ENCODE peak calls at places on chromosomes 11 and 22, in four cellular contexts. Y, B, P and Z are unnamed samples.

GRCh38 chr22:35103756-35104155 is 37.8 kb downstream of the ISX start:
- DNase-seq in Y (no peak), B (no peak), P (no peak), Z (no peak)

GRCh38 chr11:44982496-44983062 is 31.9 kb upstream of the TP53I11 start:
- DNase-seq in Y (no peak), B (no peak), P (no peak), Z (no peak)

GRCh38 chr11:68659158-68659921 is 25.0 kb upstream of the GAL start:
- DNase-seq in Y (peak; percentile 33), B (peak; percentile 55), P (no peak), Z (peak; percentile 30)

GRCh38 chr11:12056112-12056511 is 47.7 kb upstream of the DKK3 start:
- DNase-seq in Y (no peak), B (no peak), P (no peak), Z (no peak)

GRCh38 chr11:132051704-132052103 is 681.3 kb downstream of the NTM start:
- DNase-seq in Y (no peak), B (no peak), P (no peak), Z (no peak)

GRCh38 chr22:28939394-28939793 is 56.0 kb downstream of the ZNRF3 start:
- DNase-seq in Y (no peak), B (no peak), P (no peak), Z (no peak)

GRCh38 chr22:30127749-30128166 is 47.5 kb downstream of the HORMAD2 start:
- DNase-seq in Y (no peak), B (no peak), P (no peak), Z (no peak)

GRCh38 chr22:26979294-26979693 is 321.9 kb downstream of the MIAT start:
- DNase-seq in Y (no peak), B (no peak), P (no peak), Z (no peak)

GRCh38 chr22:37498289-37498909 is 12.2 kb upstream of the MFNG start:
- DNase-seq in Y (peak; percentile 80), B (peak; percentile 50), P (peak; percentile 15), Z (peak; percentile 86)

DNA sequence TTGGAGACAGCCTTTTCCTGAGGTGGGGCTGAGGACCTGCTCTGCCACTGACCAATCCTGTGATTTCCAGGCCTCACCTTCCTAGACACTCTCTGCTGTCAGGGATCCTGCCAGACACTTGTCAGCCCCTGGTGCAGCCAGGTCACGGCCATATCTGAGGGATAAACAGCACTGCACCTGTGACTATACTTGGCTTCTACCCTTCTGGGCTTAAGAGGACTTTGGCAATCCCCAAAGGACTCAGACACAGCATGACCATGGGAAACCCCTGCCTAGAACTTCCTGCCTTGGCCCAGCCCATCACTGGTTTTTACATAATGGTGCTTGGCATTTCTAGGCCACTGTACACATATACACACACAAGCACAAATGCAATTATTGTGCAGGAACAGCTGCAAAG is 11.6 kb upstream of the OLFML1 start:
- DNase-seq in Y (no peak), B (no peak), P (peak; percentile 40), Z (no peak)
- TF ChIP-seq TARDBP in Y (no peak), B (no peak), P (no peak), Z (no peak)

DNA sequence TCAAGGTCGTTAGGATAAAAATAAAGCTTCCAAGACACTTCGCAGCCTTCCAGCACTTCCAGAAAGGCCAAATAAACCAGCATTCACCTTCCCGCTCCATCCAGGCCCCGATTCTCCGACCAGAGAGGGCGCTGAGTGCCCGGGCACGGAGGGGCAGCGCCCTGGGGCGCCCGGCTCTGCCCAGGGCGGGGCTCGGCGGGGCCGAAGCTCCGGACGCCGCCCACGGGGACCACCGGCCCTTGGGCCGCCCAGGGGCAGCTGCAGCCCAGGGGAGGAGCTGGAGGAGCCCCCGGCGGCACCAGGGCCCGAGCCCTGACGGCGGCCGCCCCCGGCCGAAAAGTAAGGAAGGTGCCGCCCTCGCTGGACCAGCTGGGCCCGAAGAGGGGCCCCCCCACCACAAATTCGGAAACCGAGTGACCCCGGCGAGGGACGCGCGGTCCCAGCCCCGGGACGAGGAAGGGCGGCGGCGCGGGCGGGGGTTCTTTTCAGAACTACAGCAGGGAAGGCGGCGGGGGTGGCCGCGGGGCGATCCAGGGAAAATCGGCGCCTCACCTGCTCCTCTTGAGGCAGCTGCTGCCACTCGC is 346 bp downstream of the ATL3 start:
- DNase-seq in Y (no peak), B (no peak), P (no peak), Z (peak; percentile 40)
- TF ChIP-seq SP1 in Y (no peak), B (no peak), P (no peak), Z (no peak)

GRCh38 chr11:969651-970205 is 44.1 kb downstream of the AP2A2 start:
- DNase-seq in Y (no peak), B (no peak), P (no peak), Z (no peak)
- TF ChIP-seq TARDBP in Y (no peak), B (no peak), P (no peak), Z (no peak)

DNA sequence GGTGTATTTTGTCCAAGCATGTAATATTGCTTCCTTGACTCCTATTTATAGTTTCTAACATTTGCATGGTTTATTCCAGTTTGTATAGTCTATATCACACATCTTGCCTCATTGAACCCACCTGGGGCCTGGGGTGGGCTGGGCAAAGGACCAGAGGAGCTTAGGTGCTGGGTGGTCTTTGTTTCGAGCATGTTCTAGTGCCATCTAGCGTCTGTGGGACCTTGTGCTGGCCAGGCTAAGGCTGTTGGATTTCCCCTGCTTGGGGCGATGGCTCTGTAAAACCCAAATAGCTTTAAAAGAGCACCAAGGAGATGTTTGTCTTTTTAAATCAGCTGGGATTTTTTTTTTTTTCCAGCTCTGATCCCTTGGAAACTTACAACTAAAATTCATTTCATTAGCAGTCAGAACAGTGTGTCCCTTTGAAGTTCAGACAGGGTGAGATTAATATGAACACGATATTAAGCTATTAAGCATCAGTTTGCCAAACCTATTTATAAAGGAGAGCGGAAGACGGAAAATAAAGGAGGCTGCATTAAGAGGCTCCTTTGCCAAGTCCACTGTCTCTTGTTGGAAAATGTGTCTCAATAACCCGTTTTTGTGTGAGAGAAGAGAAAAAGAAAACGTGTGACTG is 157.4 kb downstream of the COMMD9 start:
- DNase-seq in Y (peak; percentile 39), B (peak; percentile 20), P (no peak), Z (peak; percentile 43)
- TF ChIP-seq SP1 in Y (no peak), B (no peak), P (no peak), Z (no peak)

GRCh38 chr11:79113099-79113498 is 327.7 kb downstream of the TENM4 start:
- DNase-seq in Y (no peak), B (no peak), P (no peak), Z (no peak)
- TF ChIP-seq TARDBP in Y (no peak), B (no peak), P (no peak), Z (no peak)

GRCh38 chr22:31680764-31681624 is 19.0 kb upstream of the PISD start:
- DNase-seq in Y (no peak), B (no peak), P (no peak), Z (no peak)
- TF ChIP-seq SP1 in Y (no peak), B (no peak), P (no peak), Z (no peak)

DNA sequence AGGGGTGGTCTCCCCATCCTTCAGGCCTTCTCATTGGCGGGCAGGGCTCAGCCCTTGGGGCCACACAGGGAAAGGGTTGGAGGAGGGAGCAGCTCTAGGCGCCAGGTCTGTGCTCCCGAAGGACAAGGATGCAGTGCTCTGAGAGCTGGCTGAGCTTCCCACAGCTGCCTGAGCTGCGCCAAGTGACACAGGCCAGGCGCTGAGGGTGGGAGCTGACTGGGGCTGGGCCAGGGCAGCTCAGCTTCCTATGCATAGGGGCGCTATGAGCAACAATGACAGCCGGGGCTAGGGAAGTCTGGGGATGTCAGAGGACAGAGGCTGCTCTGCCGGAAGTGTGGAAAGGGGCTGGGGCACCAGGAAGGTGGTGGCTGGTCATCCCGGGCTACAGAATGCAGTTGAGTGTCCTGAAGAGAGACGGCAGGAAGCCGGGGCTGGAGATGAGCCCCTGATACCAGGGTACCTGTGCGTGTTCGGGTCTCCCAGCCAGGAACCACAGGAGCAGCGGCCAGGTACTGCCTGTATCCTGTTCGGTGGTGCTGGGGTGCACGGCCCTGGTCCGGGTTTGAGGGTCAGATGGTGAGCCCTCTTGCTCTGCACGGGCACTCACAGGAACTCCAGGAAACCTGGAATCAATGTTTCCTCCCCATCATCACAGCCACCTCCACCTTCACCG is 253.0 kb upstream of the B3GAT1 start:
- DNase-seq in Y (no peak), B (no peak), P (no peak), Z (no peak)
- TF ChIP-seq TARDBP in Y (no peak), B (no peak), P (no peak), Z (no peak)